ENCODE peak calls at places on chromosome 13, in six cellular contexts. One of them, this sample, is unnamed.

GRCh38 chr13:36163809-36164308 is 32.7 kb upstream of the DCLK1 start:
- DNase-seq in stomach: peak; percentile 45
- DNase-seq in transverse colon: peak; percentile 19
- DNase-seq in A549: no peak
- DNase-seq in GM12878: no peak
- DNase-seq in ovary: peak; percentile 64
- DNase-seq in this sample: no peak

GRCh38 chr13:93875527-93875926 is 604.0 kb downstream of the DCT start:
- DNase-seq in stomach: no peak
- DNase-seq in transverse colon: no peak
- DNase-seq in A549: no peak
- DNase-seq in GM12878: no peak
- DNase-seq in ovary: no peak
- DNase-seq in this sample: no peak

GRCh38 chr13:34462843-34463242 is 479.2 kb upstream of the NBEA start:
- DNase-seq in stomach: peak; percentile 29
- DNase-seq in transverse colon: no peak
- DNase-seq in A549: peak; percentile 41
- DNase-seq in GM12878: no peak
- DNase-seq in ovary: no peak
- DNase-seq in this sample: no peak

GRCh38 chr13:23656637-23657036 is 86.4 kb downstream of the TNFRSF19 start:
- DNase-seq in stomach: no peak
- DNase-seq in transverse colon: no peak
- DNase-seq in A549: no peak
- DNase-seq in GM12878: no peak
- DNase-seq in ovary: no peak
- DNase-seq in this sample: no peak

GRCh38 chr13:79128158-79128557 is 277.9 kb downstream of the RBM26 start:
- DNase-seq in stomach: no peak
- DNase-seq in transverse colon: no peak
- DNase-seq in A549: no peak
- DNase-seq in GM12878: peak; percentile 13
- DNase-seq in ovary: no peak
- DNase-seq in this sample: no peak

GRCh38 chr13:86757236-86757978 is 913.8 kb upstream of the SLITRK5 start:
- DNase-seq in stomach: no peak
- DNase-seq in transverse colon: no peak
- DNase-seq in A549: no peak
- DNase-seq in GM12878: no peak
- DNase-seq in ovary: no peak
- DNase-seq in this sample: no peak

GRCh38 chr13:79519252-79519651 is 38.3 kb downstream of the NDFIP2 start:
- DNase-seq in stomach: no peak
- DNase-seq in transverse colon: no peak
- DNase-seq in A549: no peak
- DNase-seq in GM12878: no peak
- DNase-seq in ovary: no peak
- DNase-seq in this sample: no peak

GRCh38 chr13:97072297-97072696 is 78.0 kb upstream of the OXGR1 start:
- DNase-seq in stomach: no peak
- DNase-seq in transverse colon: no peak
- DNase-seq in A549: no peak
- DNase-seq in GM12878: no peak
- DNase-seq in ovary: no peak
- DNase-seq in this sample: no peak

GRCh38 chr13:94480672-94481145 is 1.2 kb upstream of the DCT start:
- DNase-seq in stomach: no peak
- DNase-seq in transverse colon: no peak
- DNase-seq in A549: no peak
- DNase-seq in GM12878: no peak
- DNase-seq in ovary: no peak
- DNase-seq in this sample: no peak

GRCh38 chr13:94548382-94549240 is 47.3 kb downstream of the TGDS start:
- DNase-seq in stomach: peak; percentile 32
- DNase-seq in transverse colon: peak; percentile 59
- DNase-seq in A549: peak; percentile 43
- DNase-seq in GM12878: peak; percentile 8
- DNase-seq in ovary: peak; percentile 61
- DNase-seq in this sample: peak; percentile 79

GRCh38 chr13:109344552-109345157 is 441.7 kb downstream of the IRS2 start:
- DNase-seq in stomach: no peak
- DNase-seq in transverse colon: no peak
- DNase-seq in A549: peak; percentile 55
- DNase-seq in GM12878: no peak
- DNase-seq in ovary: no peak
- DNase-seq in this sample: no peak

GRCh38 chr13:34137200-34137599 is 319.3 kb downstream of the RFC3 start:
- DNase-seq in stomach: no peak
- DNase-seq in transverse colon: no peak
- DNase-seq in A549: no peak
- DNase-seq in GM12878: no peak
- DNase-seq in ovary: no peak
- DNase-seq in this sample: no peak

GRCh38 chr13:49869514-49869913 is 66.6 kb downstream of the SPRYD7 start:
- DNase-seq in stomach: no peak
- DNase-seq in transverse colon: no peak
- DNase-seq in A549: no peak
- DNase-seq in GM12878: no peak
- DNase-seq in ovary: no peak
- DNase-seq in this sample: no peak

GRCh38 chr13:48155850-48156249 is 60.9 kb upstream of the MED4 start:
- DNase-seq in stomach: no peak
- DNase-seq in transverse colon: no peak
- DNase-seq in A549: peak; percentile 28
- DNase-seq in GM12878: peak; percentile 24
- DNase-seq in ovary: no peak
- DNase-seq in this sample: no peak

GRCh38 chr13:94173312-94173854 is 306.1 kb downstream of the DCT start:
- DNase-seq in stomach: no peak
- DNase-seq in transverse colon: no peak
- DNase-seq in A549: no peak
- DNase-seq in GM12878: no peak
- DNase-seq in ovary: no peak
- DNase-seq in this sample: no peak

GRCh38 chr13:65597839-65598818 is 1632.0 kb downstream of the PCDH9 start:
- DNase-seq in stomach: no peak
- DNase-seq in transverse colon: no peak
- DNase-seq in A549: no peak
- DNase-seq in GM12878: no peak
- DNase-seq in ovary: no peak
- DNase-seq in this sample: no peak

GRCh38 chr13:106513025-106513424 is 22.4 kb downstream of the EFNB2 start:
- DNase-seq in stomach: no peak
- DNase-seq in transverse colon: no peak
- DNase-seq in A549: no peak
- DNase-seq in GM12878: no peak
- DNase-seq in ovary: no peak
- DNase-seq in this sample: no peak

GRCh38 chr13:26202365-26202972 is 19.6 kb downstream of the RNF6 start:
- DNase-seq in stomach: no peak
- DNase-seq in transverse colon: no peak
- DNase-seq in A549: no peak
- DNase-seq in GM12878: no peak
- DNase-seq in ovary: no peak
- DNase-seq in this sample: no peak

GRCh38 chr13:112710855-112711527 is 21.2 kb downstream of the ATP11A start:
- DNase-seq in stomach: no peak
- DNase-seq in transverse colon: peak; percentile 6
- DNase-seq in A549: no peak
- DNase-seq in GM12878: no peak
- DNase-seq in ovary: peak; percentile 38
- DNase-seq in this sample: peak; percentile 67

GRCh38 chr13:35690546-35690945 is 214.1 kb upstream of the MAB21L1 start:
- DNase-seq in stomach: no peak
- DNase-seq in transverse colon: no peak
- DNase-seq in A549: no peak
- DNase-seq in GM12878: no peak
- DNase-seq in ovary: no peak
- DNase-seq in this sample: no peak

GRCh38 chr13:97205971-97206370 is 16.2 kb upstream of the MBNL2 start:
- DNase-seq in stomach: no peak
- DNase-seq in transverse colon: no peak
- DNase-seq in A549: peak; percentile 22
- DNase-seq in GM12878: no peak
- DNase-seq in ovary: no peak
- DNase-seq in this sample: no peak

GRCh38 chr13:33111414-33112110 is 95.3 kb downstream of the KL start:
- DNase-seq in stomach: no peak
- DNase-seq in transverse colon: peak; percentile 45
- DNase-seq in A549: no peak
- DNase-seq in GM12878: no peak
- DNase-seq in ovary: no peak
- DNase-seq in this sample: no peak

GRCh38 chr13:33109319-33109718 is 93.1 kb downstream of the KL start:
- DNase-seq in stomach: no peak
- DNase-seq in transverse colon: no peak
- DNase-seq in A549: no peak
- DNase-seq in GM12878: no peak
- DNase-seq in ovary: no peak
- DNase-seq in this sample: no peak

GRCh38 chr13:33109801-33110200 is 93.6 kb downstream of the KL start:
- DNase-seq in stomach: no peak
- DNase-seq in transverse colon: no peak
- DNase-seq in A549: no peak
- DNase-seq in GM12878: no peak
- DNase-seq in ovary: no peak
- DNase-seq in this sample: no peak

GRCh38 chr13:33110713-33111413 is 94.6 kb downstream of the KL start:
- DNase-seq in stomach: no peak
- DNase-seq in transverse colon: no peak
- DNase-seq in A549: no peak
- DNase-seq in GM12878: no peak
- DNase-seq in ovary: no peak
- DNase-seq in this sample: no peak

GRCh38 chr13:33110386-33110712 is 94.1 kb downstream of the KL start:
- DNase-seq in stomach: no peak
- DNase-seq in transverse colon: no peak
- DNase-seq in A549: no peak
- DNase-seq in GM12878: no peak
- DNase-seq in ovary: no peak
- DNase-seq in this sample: no peak
- H3K4me3 ChIP-seq in stomach: no peak overlapping the region
- H3K4me3 ChIP-seq in transverse colon: no peak overlapping the region
- H3K4me3 ChIP-seq in A549: no peak overlapping the region
- H3K4me3 ChIP-seq in GM12878: no peak overlapping the region
- H3K4me3 ChIP-seq in ovary: no peak overlapping the region
- H3K4me3 ChIP-seq in this sample: no peak overlapping the region

GRCh38 chr13:95754069-95754468 is 77.1 kb downstream of the DNAJC3 start:
- DNase-seq in stomach: no peak
- DNase-seq in transverse colon: no peak
- DNase-seq in A549: no peak
- DNase-seq in GM12878: no peak
- DNase-seq in ovary: no peak
- DNase-seq in this sample: no peak

GRCh38 chr13:95752677-95753076 is 75.7 kb downstream of the DNAJC3 start:
- DNase-seq in stomach: no peak
- DNase-seq in transverse colon: no peak
- DNase-seq in A549: no peak
- DNase-seq in GM12878: no peak
- DNase-seq in ovary: no peak
- DNase-seq in this sample: no peak

GRCh38 chr13:95756072-95756471 is 79.1 kb downstream of the DNAJC3 start:
- DNase-seq in stomach: no peak
- DNase-seq in transverse colon: no peak
- DNase-seq in A549: no peak
- DNase-seq in GM12878: no peak
- DNase-seq in ovary: no peak
- DNase-seq in this sample: no peak
- TF ChIP-seq EP300 in stomach: no peak
- TF ChIP-seq EP300 in transverse colon: no peak
- TF ChIP-seq EP300 in A549: no peak
- TF ChIP-seq EP300 in GM12878: no peak
- TF ChIP-seq EP300 in ovary: no peak
- TF ChIP-seq EP300 in this sample: no peak

GRCh38 chr13:21171420-21171819 is 4.9 kb downstream of the SKA3 start:
- DNase-seq in stomach: no peak
- DNase-seq in transverse colon: no peak
- DNase-seq in A549: no peak
- DNase-seq in GM12878: no peak
- DNase-seq in ovary: no peak
- DNase-seq in this sample: no peak
- H3K27ac ChIP-seq in stomach: no peak overlapping the region
- H3K27ac ChIP-seq in transverse colon: no peak overlapping the region
- H3K27ac ChIP-seq in A549: no peak overlapping the region
- H3K27ac ChIP-seq in GM12878: no peak overlapping the region
- H3K27ac ChIP-seq in ovary: no peak overlapping the region
- H3K27ac ChIP-seq in this sample: no peak overlapping the region

GRCh38 chr13:66704110-66704509 is 526.0 kb downstream of the PCDH9 start:
- DNase-seq in stomach: no peak
- DNase-seq in transverse colon: no peak
- DNase-seq in A549: no peak
- DNase-seq in GM12878: no peak
- DNase-seq in ovary: no peak
- DNase-seq in this sample: no peak
- H3K4me3 ChIP-seq in stomach: no peak overlapping the region
- H3K4me3 ChIP-seq in transverse colon: no peak overlapping the region
- H3K4me3 ChIP-seq in A549: no peak overlapping the region
- H3K4me3 ChIP-seq in GM12878: no peak overlapping the region
- H3K4me3 ChIP-seq in ovary: no peak overlapping the region
- H3K4me3 ChIP-seq in this sample: no peak overlapping the region

DNA sequence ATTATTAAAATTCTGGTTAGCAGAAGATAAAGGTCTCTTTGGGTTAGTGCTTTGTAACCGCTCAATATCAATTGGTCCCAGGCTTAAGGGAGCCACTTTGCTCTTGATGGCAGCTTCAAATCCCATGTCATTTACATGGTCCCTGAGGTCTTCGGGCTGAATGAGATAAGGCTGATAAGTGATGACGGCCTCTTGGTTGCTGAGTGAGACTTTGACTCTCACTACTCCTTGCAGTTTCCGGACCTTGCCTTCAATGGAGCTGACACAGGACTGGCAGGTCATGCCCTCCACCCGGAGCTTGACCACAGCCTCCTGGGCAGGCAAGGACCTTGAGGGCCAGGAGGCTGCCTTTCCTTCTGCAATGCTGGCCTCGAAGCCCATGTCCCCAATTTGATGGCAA is 36.8 kb downstream of the ATP7B start:
- DNase-seq in stomach: no peak
- DNase-seq in transverse colon: no peak
- DNase-seq in A549: no peak
- DNase-seq in GM12878: no peak
- DNase-seq in ovary: no peak
- DNase-seq in this sample: no peak
- TF ChIP-seq EP300 in stomach: no peak
- TF ChIP-seq EP300 in transverse colon: no peak
- TF ChIP-seq EP300 in A549: no peak
- TF ChIP-seq EP300 in GM12878: no peak
- TF ChIP-seq EP300 in ovary: no peak
- TF ChIP-seq EP300 in this sample: no peak

DNA sequence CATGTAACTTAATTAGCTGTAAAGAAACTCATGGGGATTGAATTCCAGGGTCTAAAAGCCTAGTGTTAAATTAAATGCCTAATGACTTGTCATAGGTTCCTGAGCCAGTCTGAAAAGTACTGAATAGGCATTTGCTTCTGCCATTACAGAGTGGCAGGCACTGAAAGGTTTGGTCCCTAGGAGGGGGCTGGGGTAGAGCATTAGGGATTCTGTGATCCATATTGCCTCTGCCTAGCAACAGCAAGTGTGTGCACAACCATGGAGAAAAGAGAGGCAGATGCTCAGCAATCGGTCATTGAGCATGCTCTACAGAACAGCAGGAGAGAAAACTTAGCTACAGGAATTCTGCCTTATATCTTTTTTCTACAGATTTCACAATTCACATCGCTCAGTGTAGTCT is 133.5 kb downstream of the TRPC4 start:
- DNase-seq in stomach: no peak
- DNase-seq in transverse colon: no peak
- DNase-seq in A549: no peak
- DNase-seq in GM12878: no peak
- DNase-seq in ovary: no peak
- DNase-seq in this sample: no peak
- H3K27ac ChIP-seq in stomach: no peak overlapping the region
- H3K27ac ChIP-seq in transverse colon: no peak overlapping the region
- H3K27ac ChIP-seq in A549: no peak overlapping the region
- H3K27ac ChIP-seq in GM12878: no peak overlapping the region
- H3K27ac ChIP-seq in ovary: no peak overlapping the region
- H3K27ac ChIP-seq in this sample: no peak overlapping the region